ENCODE peak calls at places on chromosomes 2 and 18, in eight cellular contexts. One of them, this sample, is unnamed.

GRCh38 chr2:182897137-182897536 is 30.7 kb upstream of the FRZB start:
- DNase-seq in tibial nerve: no peak
- DNase-seq in epithelial cell of esophagus: peak; percentile 43
- DNase-seq in cardiac fibroblast: peak; percentile 70
- DNase-seq in left ventricle myocardium inferior: no peak
- DNase-seq in heart right ventricle: no peak
- DNase-seq in upper lobe of right lung: no peak
- DNase-seq in HFF-Myc: peak; percentile 56
- DNase-seq in this sample: no peak

GRCh38 chr18:3230401-3231334 is 10.9 kb upstream of the MYOM1 start:
- DNase-seq in left ventricle myocardium inferior: no peak
- DNase-seq in heart right ventricle: no peak
- DNase-seq in epithelial cell of esophagus: no peak
- DNase-seq in tibial nerve: no peak
- DNase-seq in upper lobe of right lung: no peak
- DNase-seq in cardiac fibroblast: peak; percentile 81
- DNase-seq in HFF-Myc: no peak
- DNase-seq in this sample: no peak

GRCh38 chr18:22346342-22346967 is 71.3 kb downstream of the CTAGE1 start:
- DNase-seq in left ventricle myocardium inferior: peak; percentile 63
- DNase-seq in epithelial cell of esophagus: peak; percentile 72
- DNase-seq in tibial nerve: no peak
- DNase-seq in HFF-Myc: no peak
- DNase-seq in heart right ventricle: peak; percentile 84
- DNase-seq in cardiac fibroblast: peak; percentile 80
- DNase-seq in upper lobe of right lung: no peak
- DNase-seq in this sample: no peak

GRCh38 chr2:234391625-234392024 is 105.3 kb downstream of the ARL4C start:
- DNase-seq in left ventricle myocardium inferior: no peak
- DNase-seq in tibial nerve: no peak
- DNase-seq in heart right ventricle: no peak
- DNase-seq in epithelial cell of esophagus: no peak
- DNase-seq in upper lobe of right lung: no peak
- DNase-seq in HFF-Myc: no peak
- DNase-seq in cardiac fibroblast: no peak
- DNase-seq in this sample: no peak

GRCh38 chr18:8685141-8685913 is 20.0 kb upstream of the MTCL1 start:
- DNase-seq in heart right ventricle: no peak
- DNase-seq in left ventricle myocardium inferior: no peak
- DNase-seq in epithelial cell of esophagus: peak; percentile 89
- DNase-seq in tibial nerve: no peak
- DNase-seq in upper lobe of right lung: no peak
- DNase-seq in cardiac fibroblast: peak; percentile 50
- DNase-seq in HFF-Myc: no peak
- DNase-seq in this sample: no peak

GRCh38 chr18:48488388-48488850 is 50.4 kb upstream of the CTIF start:
- DNase-seq in heart right ventricle: peak; percentile 81
- DNase-seq in HFF-Myc: peak; percentile 79
- DNase-seq in upper lobe of right lung: peak; percentile 73
- DNase-seq in epithelial cell of esophagus: peak; percentile 88
- DNase-seq in left ventricle myocardium inferior: peak; percentile 80
- DNase-seq in tibial nerve: no peak
- DNase-seq in cardiac fibroblast: peak; percentile 95
- DNase-seq in this sample: peak; percentile 54

GRCh38 chr2:71603851-71604708 is 150.7 kb downstream of the DYSF start:
- DNase-seq in HFF-Myc: no peak
- DNase-seq in epithelial cell of esophagus: no peak
- DNase-seq in cardiac fibroblast: no peak
- DNase-seq in left ventricle myocardium inferior: peak; percentile 10
- DNase-seq in tibial nerve: peak; percentile 4
- DNase-seq in upper lobe of right lung: peak; percentile 56
- DNase-seq in heart right ventricle: no peak
- DNase-seq in this sample: no peak

GRCh38 chr2:84527137-84528129 is 11.1 kb downstream of the DNAH6 start:
- DNase-seq in cardiac fibroblast: peak; percentile 27
- DNase-seq in HFF-Myc: no peak
- DNase-seq in left ventricle myocardium inferior: no peak
- DNase-seq in heart right ventricle: no peak
- DNase-seq in tibial nerve: no peak
- DNase-seq in upper lobe of right lung: no peak
- DNase-seq in epithelial cell of esophagus: no peak
- DNase-seq in this sample: no peak

GRCh38 chr2:144995482-144995881 is 475.6 kb upstream of the ZEB2 start:
- DNase-seq in upper lobe of right lung: no peak
- DNase-seq in tibial nerve: no peak
- DNase-seq in cardiac fibroblast: peak; percentile 47
- DNase-seq in heart right ventricle: no peak
- DNase-seq in HFF-Myc: no peak
- DNase-seq in left ventricle myocardium inferior: no peak
- DNase-seq in epithelial cell of esophagus: no peak
- DNase-seq in this sample: no peak

GRCh38 chr2:128350736-128351135 is 32.1 kb upstream of the HS6ST1 start:
- DNase-seq in tibial nerve: no peak
- DNase-seq in heart right ventricle: no peak
- DNase-seq in left ventricle myocardium inferior: no peak
- DNase-seq in upper lobe of right lung: no peak
- DNase-seq in cardiac fibroblast: no peak
- DNase-seq in HFF-Myc: no peak
- DNase-seq in epithelial cell of esophagus: no peak
- DNase-seq in this sample: no peak

GRCh38 chr2:190717306-190717705 is 68.4 kb downstream of the NAB1 start:
- DNase-seq in tibial nerve: no peak
- DNase-seq in epithelial cell of esophagus: no peak
- DNase-seq in cardiac fibroblast: no peak
- DNase-seq in heart right ventricle: no peak
- DNase-seq in left ventricle myocardium inferior: no peak
- DNase-seq in HFF-Myc: no peak
- DNase-seq in upper lobe of right lung: no peak
- DNase-seq in this sample: no peak

GRCh38 chr18:26803643-26804042 is 61.9 kb downstream of the AQP4 start:
- DNase-seq in heart right ventricle: no peak
- DNase-seq in cardiac fibroblast: no peak
- DNase-seq in upper lobe of right lung: no peak
- DNase-seq in HFF-Myc: no peak
- DNase-seq in tibial nerve: no peak
- DNase-seq in epithelial cell of esophagus: peak; percentile 13
- DNase-seq in left ventricle myocardium inferior: no peak
- DNase-seq in this sample: no peak

GRCh38 chr18:46668135-46668534 is 11.1 kb upstream of the LOXHD1 start:
- DNase-seq in cardiac fibroblast: no peak
- DNase-seq in HFF-Myc: no peak
- DNase-seq in left ventricle myocardium inferior: no peak
- DNase-seq in upper lobe of right lung: no peak
- DNase-seq in epithelial cell of esophagus: no peak
- DNase-seq in tibial nerve: no peak
- DNase-seq in heart right ventricle: no peak
- DNase-seq in this sample: no peak

GRCh38 chr2:120104002-120104467 is 91.2 kb downstream of the EPB41L5 start:
- DNase-seq in cardiac fibroblast: peak; percentile 97
- DNase-seq in tibial nerve: no peak
- DNase-seq in HFF-Myc: peak; percentile 19
- DNase-seq in left ventricle myocardium inferior: no peak
- DNase-seq in epithelial cell of esophagus: peak; percentile 97
- DNase-seq in heart right ventricle: no peak
- DNase-seq in upper lobe of right lung: no peak
- DNase-seq in this sample: peak; percentile 20

GRCh38 chr18:58870130-58870529 is 5.5 kb downstream of the ZNF532 start:
- DNase-seq in cardiac fibroblast: no peak
- DNase-seq in tibial nerve: no peak
- DNase-seq in HFF-Myc: no peak
- DNase-seq in heart right ventricle: no peak
- DNase-seq in left ventricle myocardium inferior: no peak
- DNase-seq in upper lobe of right lung: no peak
- DNase-seq in epithelial cell of esophagus: no peak
- DNase-seq in this sample: no peak

GRCh38 chr2:143686585-143687164 is 557.5 kb downstream of the ARHGAP15 start:
- DNase-seq in upper lobe of right lung: no peak
- DNase-seq in heart right ventricle: no peak
- DNase-seq in left ventricle myocardium inferior: no peak
- DNase-seq in tibial nerve: no peak
- DNase-seq in cardiac fibroblast: peak; percentile 68
- DNase-seq in epithelial cell of esophagus: peak; percentile 62
- DNase-seq in HFF-Myc: peak; percentile 26
- DNase-seq in this sample: peak; percentile 8

GRCh38 chr2:182360663-182361260 is 66.1 kb downstream of the PDE1A start:
- DNase-seq in HFF-Myc: no peak
- DNase-seq in upper lobe of right lung: no peak
- DNase-seq in cardiac fibroblast: no peak
- DNase-seq in left ventricle myocardium inferior: no peak
- DNase-seq in tibial nerve: no peak
- DNase-seq in epithelial cell of esophagus: no peak
- DNase-seq in heart right ventricle: no peak
- DNase-seq in this sample: no peak

GRCh38 chr2:104852161-104852689 is 1.7 kb upstream of the POU3F3 start:
- DNase-seq in upper lobe of right lung: no peak
- DNase-seq in heart right ventricle: no peak
- DNase-seq in cardiac fibroblast: peak; percentile 25
- DNase-seq in epithelial cell of esophagus: no peak
- DNase-seq in HFF-Myc: no peak
- DNase-seq in tibial nerve: no peak
- DNase-seq in left ventricle myocardium inferior: no peak
- DNase-seq in this sample: no peak

GRCh38 chr2:68918497-68918896 is 34.2 kb downstream of the GKN2 start:
- DNase-seq in cardiac fibroblast: peak; percentile 84
- DNase-seq in tibial nerve: no peak
- DNase-seq in left ventricle myocardium inferior: no peak
- DNase-seq in heart right ventricle: no peak
- DNase-seq in HFF-Myc: no peak
- DNase-seq in epithelial cell of esophagus: peak; percentile 68
- DNase-seq in upper lobe of right lung: no peak
- DNase-seq in this sample: no peak

GRCh38 chr18:48713302-48713701 is 174.5 kb downstream of the CTIF start:
- DNase-seq in cardiac fibroblast: peak; percentile 70
- DNase-seq in left ventricle myocardium inferior: peak; percentile 61
- DNase-seq in heart right ventricle: peak; percentile 60
- DNase-seq in epithelial cell of esophagus: no peak
- DNase-seq in upper lobe of right lung: no peak
- DNase-seq in tibial nerve: peak; percentile 55
- DNase-seq in HFF-Myc: no peak
- DNase-seq in this sample: no peak

GRCh38 chr18:62379051-62379450 is 53.9 kb downstream of the TNFRSF11A start:
- DNase-seq in HFF-Myc: no peak
- DNase-seq in epithelial cell of esophagus: peak; percentile 39
- DNase-seq in heart right ventricle: no peak
- DNase-seq in tibial nerve: no peak
- DNase-seq in upper lobe of right lung: no peak
- DNase-seq in cardiac fibroblast: peak; percentile 9
- DNase-seq in left ventricle myocardium inferior: no peak
- DNase-seq in this sample: no peak

GRCh38 chr2:121002597-121002996 is 266.9 kb downstream of the GLI2 start:
- DNase-seq in tibial nerve: no peak
- DNase-seq in cardiac fibroblast: no peak
- DNase-seq in epithelial cell of esophagus: no peak
- DNase-seq in upper lobe of right lung: no peak
- DNase-seq in left ventricle myocardium inferior: no peak
- DNase-seq in HFF-Myc: no peak
- DNase-seq in heart right ventricle: no peak
- DNase-seq in this sample: no peak

GRCh38 chr2:239731422-239731821 is 293.7 kb downstream of the NDUFA10 start:
- DNase-seq in HFF-Myc: no peak
- DNase-seq in left ventricle myocardium inferior: no peak
- DNase-seq in heart right ventricle: no peak
- DNase-seq in epithelial cell of esophagus: no peak
- DNase-seq in cardiac fibroblast: no peak
- DNase-seq in tibial nerve: no peak
- DNase-seq in upper lobe of right lung: peak; percentile 42
- DNase-seq in this sample: no peak

GRCh38 chr2:152054593-152054992 is 44.3 kb downstream of the CACNB4 start:
- DNase-seq in upper lobe of right lung: no peak
- DNase-seq in heart right ventricle: no peak
- DNase-seq in HFF-Myc: no peak
- DNase-seq in epithelial cell of esophagus: peak; percentile 58
- DNase-seq in cardiac fibroblast: peak; percentile 87
- DNase-seq in tibial nerve: no peak
- DNase-seq in left ventricle myocardium inferior: no peak
- DNase-seq in this sample: peak; percentile 12
- TF ChIP-seq CTCF in upper lobe of right lung: no peak
- TF ChIP-seq CTCF in heart right ventricle: no peak
- TF ChIP-seq CTCF in HFF-Myc: no peak
- TF ChIP-seq CTCF in epithelial cell of esophagus: no peak
- TF ChIP-seq CTCF in cardiac fibroblast: no peak
- TF ChIP-seq CTCF in tibial nerve: no peak
- TF ChIP-seq CTCF in left ventricle myocardium inferior: no peak
- TF ChIP-seq CTCF in this sample: no peak

GRCh38 chr2:85648619-85649018 is 19.4 kb downstream of the SFTPB start:
- DNase-seq in epithelial cell of esophagus: peak; percentile 27
- DNase-seq in upper lobe of right lung: no peak
- DNase-seq in HFF-Myc: no peak
- DNase-seq in left ventricle myocardium inferior: no peak
- DNase-seq in tibial nerve: no peak
- DNase-seq in cardiac fibroblast: peak; percentile 74
- DNase-seq in heart right ventricle: no peak
- DNase-seq in this sample: peak; percentile 29
- TF ChIP-seq CTCF in epithelial cell of esophagus: peak; percentile 41
- TF ChIP-seq CTCF in upper lobe of right lung: peak; percentile 49
- TF ChIP-seq CTCF in HFF-Myc: peak; percentile 65
- TF ChIP-seq CTCF in left ventricle myocardium inferior: peak; percentile 57
- TF ChIP-seq CTCF in tibial nerve: peak; percentile 7
- TF ChIP-seq CTCF in cardiac fibroblast: peak; percentile 67
- TF ChIP-seq CTCF in heart right ventricle: peak; percentile 23
- TF ChIP-seq CTCF in this sample: peak; percentile 64

DNA sequence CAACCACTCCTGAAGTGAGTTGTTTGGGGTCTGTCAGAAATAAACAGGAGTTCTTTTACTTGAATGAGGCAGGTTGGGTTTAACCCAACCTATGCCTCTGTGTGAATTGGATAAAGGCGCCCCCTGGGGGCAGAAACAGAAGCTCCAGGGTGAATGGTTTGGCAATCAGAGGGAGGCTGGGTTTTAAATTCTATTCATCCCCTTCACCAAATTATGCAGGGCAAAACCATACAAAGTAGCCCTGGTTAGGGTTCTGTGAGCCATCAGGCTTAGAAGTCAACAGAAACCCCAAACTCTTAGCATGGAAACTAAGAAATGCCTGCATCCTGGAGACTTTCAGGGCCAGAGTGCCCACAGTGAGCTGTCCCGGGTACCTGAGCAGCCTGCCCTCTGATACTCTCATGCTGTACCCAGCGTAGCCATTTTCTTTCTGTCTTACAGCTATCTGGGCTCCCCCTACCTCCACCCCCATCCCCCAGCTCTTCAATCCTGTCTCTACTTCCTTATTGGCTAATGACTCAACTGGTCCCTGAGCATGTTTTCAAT is 241.5 kb downstream of the ICOS start:
- DNase-seq in tibial nerve: peak; percentile 42
- DNase-seq in epithelial cell of esophagus: peak; percentile 48
- DNase-seq in HFF-Myc: no peak
- DNase-seq in heart right ventricle: peak; percentile 34
- DNase-seq in cardiac fibroblast: peak; percentile 19
- DNase-seq in left ventricle myocardium inferior: peak; percentile 44
- DNase-seq in upper lobe of right lung: peak; percentile 70
- DNase-seq in this sample: no peak
- TF ChIP-seq CTCF in tibial nerve: peak; percentile 36
- TF ChIP-seq CTCF in epithelial cell of esophagus: peak; percentile 54
- TF ChIP-seq CTCF in HFF-Myc: peak; percentile 71
- TF ChIP-seq CTCF in heart right ventricle: peak; percentile 57
- TF ChIP-seq CTCF in cardiac fibroblast: peak; percentile 45
- TF ChIP-seq CTCF in left ventricle myocardium inferior: peak; percentile 79
- TF ChIP-seq CTCF in upper lobe of right lung: peak; percentile 75
- TF ChIP-seq CTCF in this sample: peak; percentile 49

GRCh38 chr2:75609334-75609689 is 37.3 kb upstream of the MRPL19 start:
- DNase-seq in tibial nerve: no peak
- DNase-seq in heart right ventricle: no peak
- DNase-seq in left ventricle myocardium inferior: no peak
- DNase-seq in HFF-Myc: no peak
- DNase-seq in epithelial cell of esophagus: no peak
- DNase-seq in cardiac fibroblast: no peak
- DNase-seq in upper lobe of right lung: no peak
- DNase-seq in this sample: no peak
- TF ChIP-seq CTCF in tibial nerve: no peak
- TF ChIP-seq CTCF in heart right ventricle: no peak
- TF ChIP-seq CTCF in left ventricle myocardium inferior: peak; percentile 43
- TF ChIP-seq CTCF in HFF-Myc: no peak
- TF ChIP-seq CTCF in epithelial cell of esophagus: no peak
- TF ChIP-seq CTCF in cardiac fibroblast: no peak
- TF ChIP-seq CTCF in upper lobe of right lung: no peak
- TF ChIP-seq CTCF in this sample: no peak